ENCODE peak calls at places on chromosomes 11 and 22, in five cellular contexts. W is body of pancreas, O is cardiac fibroblast, P is brain microvascular endothelial cell, D is epithelial cell of esophagus. U is an unnamed sample.

GRCh38 chr11:12540075-12540685 is 134.0 kb upstream of the TEAD1 start:
- DNase-seq in P (peak; percentile 58), W (no peak), O (peak; percentile 66), D (peak; percentile 26), U (peak; percentile 64)

GRCh38 chr11:13222285-13222684 is 55.3 kb upstream of the BMAL1 start:
- DNase-seq in P (no peak), O (no peak), W (no peak), D (peak; percentile 78), U (no peak)

GRCh38 chr11:79963886-79964660 is 523.2 kb upstream of the TENM4 start:
- DNase-seq in W (no peak), P (no peak), D (no peak), O (no peak), U (no peak)

GRCh38 chr11:45078236-45079074 is 68.0 kb upstream of the PRDM11 start:
- DNase-seq in P (no peak), O (peak; percentile 47), W (no peak), D (no peak), U (no peak)

GRCh38 chr22:50105529-50106100 is 15.8 kb downstream of the MOV10L1 start:
- DNase-seq in O (peak; percentile 69), D (peak; percentile 90), P (peak; percentile 40), W (no peak), U (peak; percentile 53)

GRCh38 chr22:31940506-31940905 is 3.8 kb upstream of the YWHAH start:
- DNase-seq in O (no peak), W (no peak), P (no peak), D (no peak), U (no peak)

GRCh38 chr11:96648991-96649390 is 259.2 kb downstream of the JRKL start:
- DNase-seq in D (no peak), O (no peak), P (no peak), W (no peak), U (no peak)

GRCh38 chr11:124865902-124866851 is 945 bp downstream of the ROBO3 start:
- DNase-seq in D (peak; percentile 57), W (peak; percentile 47), O (peak; percentile 41), P (no peak), U (no peak)

GRCh38 chr11:74754507-74755255 is 6.0 kb downstream of the RNF169 start:
- DNase-seq in D (peak; percentile 91), W (no peak), O (peak; percentile 82), P (peak; percentile 53), U (peak; percentile 79)

GRCh38 chr22:30038219-30038618 is 42.0 kb upstream of the HORMAD2 start:
- DNase-seq in O (peak; percentile 90), D (peak; percentile 86), W (peak; percentile 52), P (peak; percentile 70), U (peak; percentile 55)

GRCh38 chr11:59426361-59427067 is at the start of gene OR5A2:
- DNase-seq in P (no peak), O (no peak), D (peak; percentile 26), W (no peak), U (no peak)

GRCh38 chr11:36241512-36241911 is 47.7 kb downstream of the COMMD9 start:
- DNase-seq in O (no peak), P (no peak), D (no peak), W (no peak), U (no peak)

GRCh38 chr11:2208691-2209369 is 37.2 kb upstream of the TH start:
- DNase-seq in D (peak; percentile 20), P (no peak), O (no peak), W (peak; percentile 61), U (no peak)

GRCh38 chr11:121476379-121477032 is 23.7 kb upstream of the SORL1-AS1 start:
- DNase-seq in O (no peak), W (no peak), D (peak; percentile 82), P (no peak), U (no peak)

GRCh38 chr11:18394928-18395734 is 768 bp downstream of the LDHA start:
- DNase-seq in P (peak; percentile 7), D (no peak), W (peak; percentile 35), O (peak; percentile 24), U (peak; percentile 32)

GRCh38 chr11:3181722-3182461 is 16.8 kb upstream of the OSBPL5 start:
- DNase-seq in W (no peak), D (no peak), O (no peak), P (no peak), U (no peak)

GRCh38 chr11:73969991-73970800 is 12.4 kb downstream of the UCP2 start:
- DNase-seq in D (no peak), O (no peak), W (no peak), P (no peak), U (no peak)

GRCh38 chr11:75537740-75538139 is 12.0 kb upstream of the GDPD5 start:
- DNase-seq in P (no peak), W (no peak), O (no peak), D (no peak), U (no peak)

GRCh38 chr11:103587951-103588788 is 448.3 kb upstream of the DDI1 start:
- DNase-seq in P (no peak), W (no peak), D (peak; percentile 54), O (peak; percentile 27), U (no peak)

GRCh38 chr22:20052309-20053250 is 27.5 kb upstream of the DGCR8 start:
- DNase-seq in P (no peak), W (no peak), O (no peak), D (peak; percentile 16), U (no peak)

GRCh38 chr11:69912911-69913451 is 93.8 kb upstream of the FGF3 start:
- DNase-seq in P (no peak), W (no peak), O (no peak), D (peak; percentile 50), U (peak; percentile 43)

GRCh38 chr11:10584071-10584501 is 15.6 kb upstream of the LYVE1 start:
- DNase-seq in P (no peak), W (no peak), D (no peak), O (peak; percentile 90), U (no peak)

GRCh38 chr11:128901655-128902514 is 10.7 kb downstream of the KCNJ5 start:
- DNase-seq in O (no peak), P (no peak), D (no peak), W (no peak), U (no peak)

GRCh38 chr11:78299000-78299712 is 110.4 kb downstream of the USP35 start:
- DNase-seq in W (no peak), P (no peak), O (no peak), D (no peak), U (no peak)

GRCh38 chr11:31809543-31809856 is 1.6 kb downstream of the PAX6 start:
- DNase-seq in W (no peak), D (no peak), P (no peak), O (no peak), U (no peak)
- H3K4me3 ChIP-seq in W (no peak overlapping the region), D (no peak overlapping the region), P (peak overlapping the region; percentile 41), O (no peak overlapping the region), U (no peak overlapping the region)

DNA sequence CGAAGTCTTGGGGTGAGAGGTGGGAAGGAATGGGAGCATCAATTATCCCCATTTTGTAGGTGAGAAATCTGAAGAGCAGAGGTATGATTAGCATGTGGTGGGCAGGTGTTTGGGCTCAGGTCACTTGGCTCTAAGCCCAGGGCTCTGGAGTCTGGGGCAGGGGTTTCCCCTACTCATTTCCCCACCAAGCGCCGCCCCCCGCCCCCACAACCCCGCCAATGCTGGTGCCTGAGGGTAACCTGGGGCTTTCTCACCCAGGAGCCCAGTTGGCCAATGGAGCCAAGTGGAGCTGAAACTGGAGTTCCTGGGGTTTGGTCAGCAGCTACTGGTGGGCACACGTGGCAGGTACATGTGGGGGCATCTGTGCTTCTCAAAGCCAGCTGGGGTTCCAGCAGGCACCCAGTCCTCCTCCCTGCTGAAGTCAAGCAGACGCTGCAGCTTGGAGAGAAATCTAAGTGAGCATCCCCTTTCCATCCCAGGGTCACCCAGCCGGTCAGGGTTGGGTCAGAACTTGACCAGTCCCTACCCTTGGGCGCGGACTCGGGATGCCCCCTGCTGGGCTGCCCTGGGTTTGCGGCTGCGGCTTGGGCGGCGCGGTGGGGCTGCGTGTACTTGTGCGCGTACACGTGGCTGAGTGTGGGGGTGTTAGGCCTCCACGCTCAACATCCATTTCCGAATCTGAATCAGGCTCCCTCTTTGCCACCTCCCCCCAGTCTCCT is 1.6 kb upstream of the CHRM1 start:
- DNase-seq in W (no peak), P (no peak), O (no peak), D (no peak), U (peak; percentile 25)
- TF ChIP-seq CTCF in W (no peak), P (peak; percentile 70), O (peak; percentile 50), D (peak; percentile 35), U (peak; percentile 13)

GRCh38 chr11:65428578-65429068 is 6.0 kb downstream of the NEAT1 start:
- DNase-seq in W (peak; percentile 65), O (peak; percentile 86), D (no peak), P (no peak), U (no peak)
- H3K4me3 ChIP-seq in W (no peak overlapping the region), O (peak overlapping the region; percentile 88), D (peak overlapping the region; percentile 97), P (peak overlapping the region; percentile 96), U (peak overlapping the region; percentile 77)

GRCh38 chr11:441418-442274 is at the start of gene ANO9:
- DNase-seq in O (no peak), W (peak; percentile 75), D (peak; percentile 53), P (no peak), U (no peak)

GRCh38 chr11:441043-441417 is 781 bp downstream of the ANO9 start:
- DNase-seq in P (no peak), W (no peak), O (no peak), D (no peak), U (no peak)

GRCh38 chr11:438101-438844 is 3.5 kb downstream of the ANO9 start:
- DNase-seq in P (no peak), O (no peak), W (no peak), D (no peak), U (no peak)

GRCh38 chr11:439315-440064 is 2.3 kb downstream of the ANO9 start:
- DNase-seq in P (no peak), W (no peak), D (no peak), O (no peak), U (no peak)

GRCh38 chr11:440065-441042 is 1.5 kb downstream of the ANO9 start:
- DNase-seq in O (peak; percentile 49), P (no peak), D (peak; percentile 34), W (no peak), U (peak; percentile 42)
- TF ChIP-seq CTCF in O (peak; percentile 21), P (peak; percentile 35), D (peak; percentile 23), W (no peak), U (peak; percentile 22)

GRCh38 chr11:5809122-5809519 is 397 bp downstream of the OR52N2 start:
- DNase-seq in D (no peak), O (no peak), P (no peak), W (no peak), U (no peak)

GRCh38 chr11:5803982-5804381 is 4.7 kb upstream of the OR52N2 start:
- DNase-seq in D (no peak), P (no peak), O (no peak), W (no peak), U (no peak)

GRCh38 chr11:5807580-5807979 is 1.1 kb upstream of the OR52N2 start:
- DNase-seq in P (no peak), D (no peak), W (no peak), O (no peak), U (no peak)

GRCh38 chr11:5809905-5810792 is 1.4 kb downstream of the OR52N2 start:
- DNase-seq in P (no peak), O (no peak), W (no peak), D (no peak), U (no peak)

GRCh38 chr11:5808500-5809121 is at the start of gene OR52N2:
- DNase-seq in W (peak; percentile 77), D (peak; percentile 70), P (peak; percentile 56), O (peak; percentile 82), U (peak; percentile 37)
- H3K4me3 ChIP-seq in W (peak within 1 kb of the TSS; percentile 11), D (peak within 1 kb of the TSS; percentile 57), P (peak within 1 kb of the TSS; percentile 52), O (peak within 1 kb of the TSS; percentile 45), U (peak within 1 kb of the TSS; percentile 64)

GRCh38 chr11:64305691-64306562 is 603 bp downstream of the ESRRA start:
- DNase-seq in W (peak; percentile 84), P (no peak), O (peak; percentile 46), D (peak; percentile 40), U (no peak)
- TF ChIP-seq CTCF in W (peak; percentile 26), P (peak; percentile 44), O (no peak), D (peak; percentile 17), U (peak; percentile 13)

U was measured in foreskin fibroblast.